ENCODE peak calls at places on chromosomes 16 and 17, in five cellular contexts. C is activated CD4-positive, alpha-beta T cell treated with anti-CD3 and anti-CD28 coated beads for 24 hours; E is GM18507; T is stimulated activated CD8-positive, alpha-beta memory T cell treated with anti-CD3 and anti-CD28 coated beads, Interleukin-7, amount 100 ng/mL, for 1 hour; U is fibroblast of lung. I is an unnamed sample.

GRCh38 chr17:57954421-57955182 is 610 bp downstream of the CUEDC1 start:
- DNase-seq in T (no peak), U (peak), C (no peak), E (no peak), I (no peak)

GRCh38 chr17:57067162-57067561 is 17.9 kb upstream of the AKAP1 start:
- DNase-seq in C (no peak), E (no peak), U (no peak), T (no peak), I (no peak)

GRCh38 chr16:52611817-52612673 is 65.1 kb upstream of the TOX3 start:
- DNase-seq in T (no peak), U (no peak), C (no peak), E (no peak), I (no peak)

GRCh38 chr16:88747588-88748301 is 37.3 kb downstream of the PIEZO1 start:
- DNase-seq in C (no peak), E (peak), T (no peak), U (no peak), I (no peak)

GRCh38 chr16:11233727-11234376 is 22.2 kb downstream of the SOCS1 start:
- DNase-seq in T (no peak), C (peak), E (no peak), U (no peak), I (no peak)

GRCh38 chr16:57141822-57142631 is 43.8 kb downstream of the PSME3IP1 start:
- DNase-seq in U (peak), E (no peak), T (no peak), C (no peak), I (no peak)

GRCh38 chr17:81329927-81330883 is 35.1 kb upstream of the SLC38A10 start:
- DNase-seq in T (no peak), C (no peak), E (no peak), U (peak), I (no peak)

GRCh38 chr17:3282901-3283300 is 15.3 kb downstream of the OR3A1 start:
- DNase-seq in U (no peak), T (no peak), C (no peak), E (no peak), I (no peak)

GRCh38 chr16:51734220-51734619 is 583.1 kb upstream of the SALL1 start:
- DNase-seq in E (no peak), C (no peak), T (no peak), U (no peak), I (no peak)

GRCh38 chr17:20302191-20302917 is 165.0 kb downstream of the LGALS9B start:
- DNase-seq in T (no peak), E (no peak), U (peak), C (no peak), I (no peak)

GRCh38 chr16:70597135-70597534 is 49.2 kb upstream of the IL34 start:
- DNase-seq in E (no peak), C (no peak), T (no peak), U (no peak), I (no peak)

GRCh38 chr17:29593546-29594440 is 861 bp downstream of the ANKRD13B start:
- DNase-seq in U (no peak), T (no peak), E (no peak), C (no peak), I (no peak)

GRCh38 chr17:56593741-56594527 is 435 bp downstream of the NOG start:
- DNase-seq in T (no peak), C (peak), E (no peak), U (peak), I (no peak)

GRCh38 chr17:78224226-78225087 is 7.0 kb upstream of the TMEM235 start:
- DNase-seq in C (no peak), T (no peak), E (no peak), U (no peak), I (no peak)

GRCh38 chr17:38732376-38733314 is 2.5 kb downstream of the CISD3 start:
- DNase-seq in T (no peak), C (no peak), E (no peak), U (no peak), I (no peak)

GRCh38 chr16:13780841-13781553 is 139.0 kb upstream of the ERCC4 start:
- DNase-seq in E (no peak), C (no peak), T (no peak), U (no peak), I (no peak)

GRCh38 chr16:57229079-57229478 is 16.0 kb upstream of the ARL2BP start:
- DNase-seq in U (no peak), T (no peak), C (no peak), E (no peak), I (no peak)

GRCh38 chr16:85554791-85555548 is 58.2 kb upstream of the GSE1 start:
- DNase-seq in U (peak), T (peak), E (no peak), C (peak), I (no peak)

GRCh38 chr17:7548585-7549400 is at the start of gene TNFSF12:
- DNase-seq in E (no peak), C (peak), U (peak), T (no peak), I (no peak)

GRCh38 chr16:59905628-59906027 is 1171.5 kb upstream of the GOT2 start:
- DNase-seq in C (no peak), T (no peak), E (no peak), U (peak), I (no peak)

GRCh38 chr17:39818282-39819000 is 45.7 kb downstream of the IKZF3 start:
- DNase-seq in E (no peak), T (no peak), U (no peak), C (no peak), I (no peak)

GRCh38 chr16:4534151-4534790 is 4.3 kb downstream of the CDIP1 start:
- DNase-seq in U (no peak), E (no peak), T (no peak), C (no peak), I (no peak)

GRCh38 chr17:79811036-79811887 is 14.4 kb upstream of the CBX8 start:
- DNase-seq in C (no peak), E (no peak), U (no peak), T (no peak), I (no peak)

GRCh38 chr16:27703545-27703944 is 153.6 kb downstream of the KATNIP start:
- DNase-seq in E (no peak), U (peak), T (no peak), C (no peak), I (no peak)

GRCh38 chr16:67563708-67564468 is 1.6 kb downstream of the CTCF start:
- DNase-seq in U (peak), T (no peak), E (no peak), C (no peak), I (no peak)

GRCh38 chr16:50517450-50518252 is 30.5 kb upstream of the NKD1 start:
- DNase-seq in T (no peak), C (no peak), U (no peak), E (no peak), I (no peak)

GRCh38 chr17:21168555-21168865 is 41.7 kb downstream of the DHRS7B start:
- DNase-seq in T (no peak), C (no peak), E (no peak), U (no peak), I (no peak)

GRCh38 chr17:82475458-82475857 is 16.9 kb downstream of the NARF start:
- DNase-seq in C (no peak), T (no peak), E (no peak), U (no peak), I (no peak)

GRCh38 chr16:82653550-82654511 is 27.1 kb downstream of the CDH13 start:
- DNase-seq in T (no peak), C (no peak), U (peak), E (peak), I (peak)

GRCh38 chr17:11140028-11140427 is 101.0 kb upstream of the SHISA6 start:
- DNase-seq in C (no peak), U (no peak), T (no peak), E (no peak), I (no peak)

GRCh38 chr16:48113471-48113870 is 42.3 kb downstream of the ABCC12 start:
- DNase-seq in T (no peak), U (no peak), C (no peak), E (no peak), I (no peak)

GRCh38 chr17:4142107-4142900 is 526 bp downstream of the ZZEF1 start:
- DNase-seq in U (peak), E (no peak), C (no peak), T (peak), I (no peak)

GRCh38 chr17:8647202-8647601 is 16.7 kb upstream of the MYH10 start:
- DNase-seq in C (no peak), T (no peak), U (no peak), E (no peak), I (no peak)

I was measured in GM12878.